ENCODE peak calls at places on chromosomes 11 and 22, in eight cellular contexts. T is uterus; F is GM23338; S is gastrocnemius medialis; H is ovary; E is CD8-positive, alpha-beta T cell; N is stomach; V is neural progenitor cell. W is an unnamed sample.
A peak's percentile ranks its signal among the peaks of the same experiment; 100 is the strongest.

GRCh38 chr11:110053848-110054414 is 39.3 kb upstream of the ZC3H12C start:
- DNase-seq in F (peak; percentile 56), H (no peak), V (no peak), N (no peak), T (no peak), S (no peak), E (no peak), W (no peak)

GRCh38 chr11:33655842-33656600 is 44.6 kb downstream of the C11orf91 start:
- DNase-seq in N (no peak), F (no peak), S (no peak), T (no peak), E (no peak), H (no peak), V (no peak), W (no peak)

GRCh38 chr11:65152157-65152556 is 17.8 kb upstream of the SYVN1 start:
- DNase-seq in E (no peak), V (no peak), N (no peak), F (no peak), T (no peak), H (no peak), S (peak; percentile 5), W (no peak)

GRCh38 chr11:91350931-91351330 is 873.7 kb upstream of the FAT3 start:
- DNase-seq in N (no peak), S (no peak), H (no peak), V (peak; percentile 59), F (peak; percentile 34), T (no peak), E (no peak), W (no peak)

GRCh38 chr11:62266558-62266957 is 3.4 kb upstream of the SCGB2A2 start:
- DNase-seq in H (no peak), T (no peak), E (no peak), S (peak; percentile 25), N (no peak), F (no peak), V (no peak), W (no peak)

GRCh38 chr11:74460481-74461154 is 6.7 kb downstream of the KCNE3 start:
- DNase-seq in H (peak; percentile 27), F (peak; percentile 17), T (no peak), S (no peak), N (no peak), E (no peak), V (no peak), W (no peak)

GRCh38 chr22:32517488-32517887 is 42.9 kb downstream of the FBXO7 start:
- DNase-seq in S (no peak), V (no peak), H (no peak), T (no peak), E (no peak), F (no peak), N (no peak), W (no peak)

GRCh38 chr22:24107668-24108067 is 73.6 kb upstream of the SUSD2 start:
- DNase-seq in T (peak; percentile 93), F (no peak), N (peak; percentile 61), E (no peak), V (no peak), S (peak; percentile 77), H (peak; percentile 93), W (peak; percentile 86)

GRCh38 chr22:35629406-35630234 is 12.5 kb upstream of the MB start:
- DNase-seq in H (peak; percentile 94), N (peak; percentile 50), F (peak; percentile 64), V (no peak), S (peak; percentile 62), E (no peak), T (peak; percentile 89), W (peak; percentile 42)

GRCh38 chr11:22670803-22671202 is 4.4 kb downstream of the GAS2 start:
- DNase-seq in T (no peak), N (no peak), S (no peak), V (no peak), F (peak; percentile 28), H (no peak), E (no peak), W (no peak)

GRCh38 chr22:41048791-41049717 is 43.3 kb upstream of the EP300 start:
- DNase-seq in T (peak; percentile 79), S (peak; percentile 64), V (peak; percentile 74), E (no peak), N (peak; percentile 34), H (peak; percentile 73), F (peak; percentile 64), W (no peak)

DNA sequence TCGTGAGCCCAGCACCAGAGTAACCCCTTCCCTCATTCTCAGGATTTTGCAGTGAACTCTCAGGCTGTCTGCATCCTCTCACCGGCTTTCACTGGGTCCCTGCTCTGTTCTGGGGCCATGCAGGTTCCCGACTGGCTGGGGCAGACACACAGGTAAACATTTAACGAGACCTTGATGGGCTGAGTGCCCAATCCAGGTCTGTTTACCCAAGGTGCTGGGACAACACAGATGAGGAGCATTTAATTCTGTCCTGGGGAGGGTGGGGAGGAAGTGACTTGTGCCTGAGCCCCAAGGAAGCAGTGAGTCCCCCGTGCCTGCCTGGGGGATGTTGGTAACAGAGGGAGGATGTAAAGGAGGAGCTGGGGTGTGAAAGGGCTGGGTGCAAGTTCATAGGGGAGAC is 4.4 kb downstream of the BIK start:
- DNase-seq in S (no peak), E (no peak), T (no peak), N (peak; percentile 90), H (no peak), F (no peak), V (no peak), W (no peak)
- H3K27ac ChIP-seq in S (no peak overlapping the region), E (no peak overlapping the region), T (no peak overlapping the region), N (peak overlapping the region; percentile 82), H (no peak overlapping the region), F (no peak overlapping the region), V (no peak overlapping the region), W (no peak overlapping the region)

DNA sequence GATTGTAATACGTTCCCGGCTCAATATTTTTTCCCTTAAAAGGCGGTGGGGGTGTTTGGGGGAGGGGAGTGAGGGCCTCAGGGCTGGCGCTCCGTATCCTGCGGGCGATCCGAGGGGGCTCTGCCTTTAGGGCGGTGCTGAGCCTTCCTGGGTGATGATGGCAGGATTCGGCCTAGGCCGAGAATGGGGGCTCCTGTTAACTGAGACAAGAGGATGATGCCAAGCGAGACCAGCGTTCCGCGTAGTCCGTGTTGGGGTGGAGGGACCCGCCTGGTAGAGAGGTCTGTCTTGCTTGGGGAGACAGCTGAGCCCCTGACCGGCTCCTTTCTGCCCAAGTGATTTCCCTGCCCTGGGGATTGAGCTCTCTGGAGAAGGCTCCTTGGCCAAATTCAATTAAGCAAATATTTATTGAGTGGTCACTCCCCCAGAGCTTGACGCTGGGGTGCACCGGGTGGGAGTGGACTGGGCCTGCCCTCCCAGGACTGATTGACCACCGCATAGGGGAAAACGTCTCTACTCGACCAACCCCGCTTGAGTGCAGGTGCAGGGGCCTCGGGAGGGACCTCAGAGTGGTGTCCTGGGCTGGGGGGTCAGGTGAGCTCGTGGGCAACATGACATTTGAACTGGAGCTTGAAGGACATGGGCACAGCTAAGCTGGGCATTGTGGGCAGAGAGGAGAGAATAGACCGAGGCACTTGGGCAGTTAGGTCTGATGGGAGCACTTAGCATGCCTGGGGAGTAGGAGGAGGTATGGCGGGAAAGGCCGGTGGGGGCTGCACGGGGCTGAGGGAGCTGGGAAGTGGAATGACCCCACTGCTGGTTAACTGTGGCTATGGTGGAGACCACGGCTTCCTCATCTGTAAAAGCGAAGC is 1.1 kb downstream of the GNAZ start:
- DNase-seq in T (no peak), S (no peak), E (no peak), V (no peak), H (peak; percentile 20), F (no peak), N (no peak), W (no peak)
- H3K4me3 ChIP-seq in T (peak overlapping the region; percentile 36), S (peak overlapping the region; percentile 61), E (peak overlapping the region; percentile 49), V (peak overlapping the region; percentile 95), H (peak overlapping the region; percentile 78), F (peak overlapping the region; percentile 76), N (peak overlapping the region; percentile 84), W (no peak overlapping the region)

GRCh38 chr22:46299101-46299500 is 2.4 kb downstream of the GTSE1 start:
- DNase-seq in F (no peak), N (no peak), S (no peak), T (no peak), E (no peak), V (no peak), H (no peak), W (no peak)

GRCh38 chr22:46294784-46295183 is 1.9 kb upstream of the GTSE1 start:
- DNase-seq in S (no peak), F (no peak), H (no peak), N (no peak), V (no peak), E (no peak), T (no peak), W (no peak)

GRCh38 chr22:46297151-46297819 is 615 bp downstream of the GTSE1 start:
- DNase-seq in E (no peak), N (no peak), S (no peak), T (no peak), V (peak; percentile 67), F (peak; percentile 54), H (peak; percentile 39), W (no peak)

GRCh38 chr22:46295277-46295971 is 1.2 kb upstream of the GTSE1 start:
- DNase-seq in V (no peak), E (no peak), H (no peak), N (no peak), T (no peak), S (no peak), F (no peak), W (no peak)

DNA sequence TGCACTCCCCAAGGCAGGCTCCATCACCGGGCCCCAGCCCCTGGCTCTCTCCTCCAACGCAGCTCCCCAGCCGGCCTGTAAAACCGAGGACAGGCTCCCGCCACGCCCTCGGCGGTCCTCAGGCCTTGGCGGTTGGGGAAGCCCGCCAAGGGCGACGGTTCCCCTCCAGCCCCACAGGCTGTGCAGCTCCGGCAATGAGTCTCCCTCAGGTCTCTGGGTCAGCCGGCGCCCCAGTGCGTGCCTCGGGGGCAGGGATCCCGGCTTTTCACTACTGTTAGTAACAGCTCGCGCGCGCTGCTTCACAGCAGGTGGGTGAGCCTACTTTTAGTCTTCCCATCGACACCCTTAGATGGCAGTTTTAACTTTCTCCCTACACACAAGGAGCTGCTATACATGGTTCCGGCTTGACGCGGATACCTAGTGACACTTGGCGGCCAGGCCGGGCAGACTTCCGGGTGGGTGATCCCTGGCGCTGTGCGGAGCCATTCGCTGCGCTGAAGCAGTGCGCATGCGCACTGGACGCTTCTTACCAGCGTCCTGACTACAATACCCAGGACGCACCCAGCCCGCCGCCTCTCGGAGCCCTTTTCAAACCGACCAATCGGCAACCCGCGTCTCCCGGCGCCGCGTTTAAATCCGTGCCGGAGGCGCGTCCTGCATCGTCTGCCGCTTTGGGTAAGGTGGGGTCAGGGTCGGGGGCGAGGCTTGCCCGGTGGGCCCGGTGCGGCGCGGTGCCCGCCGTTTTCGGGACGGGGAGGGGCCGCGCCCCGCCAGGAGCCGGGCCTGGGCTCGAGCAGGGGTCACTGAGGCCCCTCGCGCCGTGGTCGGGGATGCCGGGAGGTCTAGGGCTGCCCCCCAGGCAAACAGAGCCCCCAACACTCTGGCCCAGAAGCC is at the start of gene GTSE1:
- DNase-seq in T (peak; percentile 96), F (peak; percentile 99), V (peak; percentile 100), S (peak; percentile 98), H (peak; percentile 97), N (peak; percentile 99), E (peak; percentile 94), W (peak; percentile 99)
- TF ChIP-seq CTCF in T (peak; percentile 24), F (no peak), V (peak; percentile 29), S (no peak), H (no peak), N (no peak), E (peak; percentile 29), W (peak; percentile 42)

DNA sequence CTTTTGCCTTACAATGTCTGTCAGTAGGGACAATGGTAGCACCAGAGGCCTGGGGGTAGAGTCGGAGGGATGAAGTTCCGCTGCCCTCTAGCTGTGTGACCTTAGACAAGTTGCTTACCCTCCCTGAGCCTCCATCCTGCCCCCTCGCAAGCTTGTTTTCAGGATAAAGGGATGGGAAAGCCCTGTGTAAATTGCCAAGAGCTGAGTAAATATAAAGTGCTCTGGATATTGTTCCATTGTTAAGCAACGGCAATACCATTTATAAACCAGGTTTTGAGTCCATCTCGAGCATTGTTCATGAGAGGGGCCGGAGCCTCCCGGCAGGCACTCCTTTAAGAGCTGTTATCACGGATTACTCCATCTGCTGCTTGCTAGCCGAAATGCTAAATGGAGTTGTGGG is 72.9 kb downstream of the ZBTB16 start:
- DNase-seq in N (no peak), E (no peak), T (no peak), V (no peak), F (no peak), S (no peak), H (no peak), W (no peak)
- H3K27ac ChIP-seq in N (no peak overlapping the region), E (no peak overlapping the region), T (peak overlapping the region; percentile 100), V (no peak overlapping the region), F (no peak overlapping the region), S (peak overlapping the region; percentile 95), H (no peak overlapping the region), W (peak overlapping the region; percentile 38)